ENCODE peak calls at places on chromosomes 4 and X, in four cellular contexts. One of them, this sample, is unnamed.

GRCh38 chrX:21374994-21375794 is 976 bp downstream of the CNKSR2 start:
- DNase-seq in neural progenitor cell: peak
- DNase-seq in fibroblast of lung: no peak
- DNase-seq in K562: no peak
- DNase-seq in this sample: no peak

GRCh38 chr4:147590249-147590920 is 26.8 kb upstream of the TMEM184C start:
- DNase-seq in neural progenitor cell: peak
- DNase-seq in fibroblast of lung: peak
- DNase-seq in K562: peak
- DNase-seq in this sample: peak

GRCh38 chr4:82765134-82765533 is 33.5 kb downstream of the SCD5 start:
- DNase-seq in neural progenitor cell: no peak
- DNase-seq in fibroblast of lung: no peak
- DNase-seq in K562: no peak
- DNase-seq in this sample: no peak

GRCh38 chr4:152036626-152037025 is 275.8 kb upstream of the GATB start:
- DNase-seq in neural progenitor cell: no peak
- DNase-seq in fibroblast of lung: no peak
- DNase-seq in K562: no peak
- DNase-seq in this sample: peak

GRCh38 chr4:181289203-181289602 is 954.0 kb upstream of the TENM3 start:
- DNase-seq in neural progenitor cell: peak
- DNase-seq in fibroblast of lung: no peak
- DNase-seq in K562: no peak
- DNase-seq in this sample: no peak

GRCh38 chrX:74924449-74925209 is 623 bp downstream of the NEXMIF start:
- DNase-seq in neural progenitor cell: peak
- DNase-seq in fibroblast of lung: peak
- DNase-seq in K562: no peak
- DNase-seq in this sample: no peak

GRCh38 chr4:181897935-181898334 is 345.3 kb upstream of the TENM3 start:
- DNase-seq in neural progenitor cell: no peak
- DNase-seq in fibroblast of lung: peak
- DNase-seq in K562: no peak
- DNase-seq in this sample: peak

GRCh38 chrX:1093586-1094538 is 118.6 kb downstream of the CRLF2 start:
- DNase-seq in neural progenitor cell: no peak
- DNase-seq in fibroblast of lung: no peak
- DNase-seq in K562: no peak
- DNase-seq in this sample: no peak

GRCh38 chr4:12186526-12186925 is 757.8 kb upstream of the HS3ST1 start:
- DNase-seq in neural progenitor cell: no peak
- DNase-seq in fibroblast of lung: no peak
- DNase-seq in K562: no peak
- DNase-seq in this sample: no peak

GRCh38 chrX:28188526-28188925 is 207.3 kb upstream of the DCAF8L1 start:
- DNase-seq in neural progenitor cell: no peak
- DNase-seq in fibroblast of lung: no peak
- DNase-seq in K562: no peak
- DNase-seq in this sample: no peak

GRCh38 chrX:63350551-63350950 is 581 bp downstream of the SPIN4 start:
- DNase-seq in neural progenitor cell: peak
- DNase-seq in fibroblast of lung: peak
- DNase-seq in K562: peak
- DNase-seq in this sample: no peak

GRCh38 chr4:185467101-185467500 is 4.4 kb downstream of the CCDC110 start:
- DNase-seq in neural progenitor cell: no peak
- DNase-seq in fibroblast of lung: no peak
- DNase-seq in K562: no peak
- DNase-seq in this sample: peak

GRCh38 chr4:118158946-118159345 is 124.7 kb downstream of the NDST3 start:
- DNase-seq in neural progenitor cell: peak
- DNase-seq in fibroblast of lung: peak
- DNase-seq in K562: no peak
- DNase-seq in this sample: no peak

GRCh38 chrX:47751670-47752069 is 85.0 kb upstream of the ZNF81 start:
- DNase-seq in neural progenitor cell: peak
- DNase-seq in fibroblast of lung: no peak
- DNase-seq in K562: peak
- DNase-seq in this sample: no peak

GRCh38 chr4:839675-840443 is 13.9 kb upstream of the CPLX1 start:
- DNase-seq in neural progenitor cell: no peak
- DNase-seq in fibroblast of lung: no peak
- DNase-seq in K562: no peak
- DNase-seq in this sample: peak

DNA sequence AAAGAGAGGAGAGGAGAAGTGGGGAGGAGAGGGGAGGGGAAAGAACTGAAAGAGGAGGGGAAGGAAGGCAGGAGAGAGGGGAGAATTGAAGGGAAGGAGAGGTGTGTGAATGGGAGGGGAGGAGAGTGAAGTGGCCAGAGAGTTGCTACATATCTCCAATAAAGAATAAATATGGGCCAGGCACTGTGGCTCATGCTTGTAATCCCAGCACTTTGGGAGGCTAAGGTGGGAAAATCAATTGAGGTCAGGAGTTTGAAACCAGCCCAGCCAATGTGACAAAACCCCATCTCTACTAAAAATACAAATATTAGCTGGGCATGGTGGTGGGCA is 482.4 kb downstream of the NAF1 start:
- DNase-seq in neural progenitor cell: no peak
- DNase-seq in fibroblast of lung: no peak
- DNase-seq in K562: no peak
- DNase-seq in this sample: no peak
- H3K9ac ChIP-seq in neural progenitor cell: no peak
- H3K9ac ChIP-seq in fibroblast of lung: no peak
- H3K9ac ChIP-seq in K562: no peak
- H3K9ac ChIP-seq in this sample: no peak

DNA sequence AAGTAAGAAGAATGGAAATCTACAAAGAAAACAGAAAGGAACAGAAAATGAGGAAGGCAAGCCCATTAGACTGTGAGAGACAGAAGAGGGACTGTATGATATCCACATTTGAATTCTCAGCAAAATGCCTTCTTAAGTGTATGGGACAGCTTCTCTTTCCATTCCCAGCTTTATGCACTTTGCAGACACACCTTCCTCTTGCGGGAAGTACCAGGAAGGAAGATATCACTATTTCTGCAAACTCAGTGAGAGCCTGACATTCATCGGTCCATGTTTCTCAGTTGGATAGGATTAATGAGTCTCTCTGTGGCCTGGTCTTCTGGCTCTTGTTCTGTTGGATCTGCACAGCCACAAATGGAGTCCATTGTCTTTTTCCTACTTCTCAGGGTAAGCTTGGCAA is 31.6 kb upstream of the DHX15 start:
- DNase-seq in neural progenitor cell: no peak
- DNase-seq in fibroblast of lung: no peak
- DNase-seq in K562: no peak
- DNase-seq in this sample: no peak
- H3K9ac ChIP-seq in neural progenitor cell: no peak
- H3K9ac ChIP-seq in fibroblast of lung: no peak
- H3K9ac ChIP-seq in K562: no peak
- H3K9ac ChIP-seq in this sample: no peak

GRCh38 chr4:79334341-79334740 is 8.5 kb upstream of the NAA11 start:
- DNase-seq in neural progenitor cell: no peak
- DNase-seq in fibroblast of lung: no peak
- DNase-seq in K562: no peak
- DNase-seq in this sample: no peak
- H3K9ac ChIP-seq in neural progenitor cell: no peak
- H3K9ac ChIP-seq in fibroblast of lung: no peak
- H3K9ac ChIP-seq in K562: no peak
- H3K9ac ChIP-seq in this sample: no peak

DNA sequence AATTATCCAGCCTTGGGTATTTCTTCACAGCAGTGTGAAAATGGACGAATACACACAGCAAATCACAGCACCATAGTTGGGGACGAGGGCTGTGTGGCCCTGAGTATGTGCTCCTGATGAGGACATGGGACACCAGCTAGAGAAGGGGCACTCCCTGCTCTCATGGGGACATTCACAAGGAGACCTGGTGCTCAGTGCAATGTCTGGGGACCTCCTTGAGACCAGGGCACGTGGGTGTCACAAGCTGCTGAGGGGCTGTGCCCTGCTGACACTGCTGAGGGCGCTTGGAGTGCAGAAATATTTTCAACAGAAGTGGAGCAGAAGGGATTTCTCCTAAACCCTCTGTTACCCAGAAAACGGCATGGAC is 65.4 kb downstream of the TRMT44 start:
- DNase-seq in neural progenitor cell: no peak
- DNase-seq in fibroblast of lung: no peak
- DNase-seq in K562: no peak
- DNase-seq in this sample: no peak
- H3K9ac ChIP-seq in neural progenitor cell: no peak
- H3K9ac ChIP-seq in fibroblast of lung: no peak
- H3K9ac ChIP-seq in K562: no peak
- H3K9ac ChIP-seq in this sample: no peak

This sample was measured in IMR-90.